ENCODE peak calls at places on chromosomes 11 and 22, in six cellular contexts. D is cardiac muscle cell; A is HCT116; C is psoas muscle; K is CD4-positive, alpha-beta memory T cell; X is neuronal stem cell. G is an unnamed sample.

GRCh38 chr11:107590460-107591097 is 368 bp upstream of the ELMOD1 start:
- DNase-seq in A (no peak), X (no peak), K (no peak), C (no peak), D (no peak), G (no peak)

GRCh38 chr11:6572215-6572614 is 31.2 kb downstream of the RRP8 start:
- DNase-seq in A (no peak), C (no peak), D (peak; percentile 81), K (no peak), X (no peak), G (no peak)

GRCh38 chr11:120376547-120377182 is 40.5 kb downstream of the ARHGEF12 start:
- DNase-seq in D (no peak), A (no peak), C (no peak), K (no peak), X (no peak), G (peak; percentile 34)

GRCh38 chr11:61021661-61022212 is 50.3 kb downstream of the CD6 start:
- DNase-seq in C (no peak), D (no peak), K (peak; percentile 99), X (no peak), A (no peak), G (no peak)

GRCh38 chr11:117000741-117001096 is 97.5 kb downstream of the SIK3 start:
- DNase-seq in X (no peak), D (no peak), K (no peak), A (no peak), C (no peak), G (no peak)

GRCh38 chr11:119365071-119365591 is 16.4 kb downstream of the USP2 start:
- DNase-seq in A (no peak), D (no peak), K (no peak), X (no peak), C (no peak), G (no peak)

GRCh38 chr11:95450547-95451123 is 219.6 kb upstream of the SESN3 start:
- DNase-seq in X (no peak), A (no peak), C (no peak), D (peak; percentile 89), K (no peak), G (no peak)

GRCh38 chr11:124737638-124738293 is 2.0 kb upstream of the NRGN start:
- DNase-seq in X (no peak), C (no peak), K (no peak), D (no peak), A (no peak), G (no peak)

GRCh38 chr11:77406396-77406795 is 67.5 kb downstream of the PAK1 start:
- DNase-seq in K (no peak), X (no peak), D (no peak), C (no peak), A (no peak), G (no peak)

GRCh38 chr11:46348566-46348981 is 1.3 kb downstream of the DGKZ start:
- DNase-seq in C (no peak), X (no peak), D (no peak), K (peak; percentile 49), A (no peak), G (peak; percentile 29)

GRCh38 chr22:37486224-37486845 is at the start of gene MFNG:
- DNase-seq in K (peak; percentile 84), D (peak; percentile 25), A (no peak), C (peak; percentile 71), X (peak; percentile 62), G (peak; percentile 80)

GRCh38 chr11:129286813-129287212 is 88.8 kb upstream of the BARX2 start:
- DNase-seq in D (no peak), A (no peak), X (no peak), C (no peak), K (no peak), G (no peak)

GRCh38 chr11:5383576-5383975 is at the start of gene OR51M1:
- DNase-seq in X (no peak), D (no peak), K (no peak), C (no peak), A (no peak), G (no peak)

GRCh38 chr11:96278039-96278897 is 64.7 kb downstream of the MAML2 start:
- DNase-seq in X (no peak), A (no peak), K (no peak), D (no peak), C (no peak), G (peak; percentile 35)

GRCh38 chr22:27317961-27318360 is 483.6 kb downstream of the MN1 start:
- DNase-seq in A (no peak), X (no peak), D (no peak), K (no peak), C (no peak), G (no peak)

GRCh38 chr11:69636870-69637600 is 3.9 kb upstream of the CCND1 start:
- DNase-seq in C (no peak), A (no peak), K (peak; percentile 27), X (no peak), D (no peak), G (no peak)

GRCh38 chr22:19488884-19489843 is 9.4 kb downstream of the CDC45 start:
- DNase-seq in C (no peak), K (no peak), X (no peak), D (peak; percentile 44), A (no peak), G (no peak)

GRCh38 chr22:43796567-43796966 is 15.5 kb downstream of the EFCAB6 start:
- DNase-seq in C (no peak), X (peak; percentile 18), A (peak; percentile 6), K (no peak), D (peak; percentile 78), G (no peak)

GRCh38 chr11:118924591-118925585 is 838 bp downstream of the BCL9L start:
- DNase-seq in X (no peak), D (peak; percentile 46), K (peak; percentile 69), C (peak; percentile 56), A (no peak), G (peak; percentile 81)

GRCh38 chr11:80188228-80188627 is 747.4 kb upstream of the TENM4 start:
- DNase-seq in A (no peak), X (peak; percentile 14), D (no peak), K (no peak), C (no peak), G (no peak)

GRCh38 chr11:37849731-37850130 is 1251.7 kb upstream of the RAG2 start:
- DNase-seq in D (no peak), X (no peak), K (no peak), A (no peak), C (no peak), G (no peak)

GRCh38 chr11:68256331-68256741 is 15.4 kb downstream of the C11orf24 start:
- DNase-seq in D (peak; percentile 67), A (no peak), X (no peak), C (no peak), K (no peak), G (no peak)

GRCh38 chr22:29205260-29205597 is 467 bp upstream of the EMID1 start:
- DNase-seq in X (no peak), D (no peak), K (no peak), C (no peak), A (no peak), G (no peak)

DNA sequence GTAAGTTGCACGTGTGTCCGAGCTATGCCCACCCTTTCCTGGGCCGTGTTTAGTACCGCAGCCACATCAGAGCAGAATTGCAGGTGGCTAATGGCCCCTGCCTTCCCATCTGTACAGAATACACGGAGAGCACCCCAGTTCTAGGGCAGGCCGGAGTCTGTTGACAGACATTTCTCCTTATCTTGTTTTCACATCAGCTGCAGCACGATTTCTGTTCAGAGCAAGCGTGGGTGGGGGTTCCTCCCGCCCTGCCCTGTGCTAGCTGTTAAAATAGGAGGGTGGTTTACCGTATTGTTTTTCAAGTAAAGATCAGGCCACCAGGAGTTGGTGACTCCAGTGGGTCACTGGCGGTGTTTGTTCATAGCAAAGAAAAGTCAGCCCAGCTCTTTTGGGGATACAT is 41.1 kb downstream of the UBASH3B start:
- DNase-seq in X (no peak), D (no peak), K (peak; percentile 87), A (no peak), C (no peak), G (no peak)
- H3K4me1 ChIP-seq in X (peaks cover 2% of the 10 kb centered on the region), D (peaks cover 6% of the 10 kb centered on the region), K (peaks cover 95% of the 10 kb centered on the region), A (no peaks in the 10 kb centered on the region), C (peaks cover 3% of the 10 kb centered on the region), G (peaks cover 6% of the 10 kb centered on the region)

GRCh38 chr22:31628969-31629723 is 32.9 kb downstream of the PISD start:
- DNase-seq in A (no peak), D (no peak), C (no peak), X (no peak), K (no peak), G (no peak)
- H3K4me3 ChIP-seq in A (peak overlapping the region; percentile 76), D (no peak overlapping the region), C (no peak overlapping the region), X (peak overlapping the region; percentile 69), K (no peak overlapping the region), G (no peak overlapping the region)

GRCh38 chr11:2641623-2642022 is 58.2 kb downstream of the KCNQ1OT1 start:
- DNase-seq in C (no peak), X (no peak), D (no peak), K (no peak), A (no peak), G (no peak)
- H3K9me3 ChIP-seq in C (peaks cover 58% of the 10 kb centered on the region), X (peaks cover 16% of the 10 kb centered on the region), D (no peaks in the 10 kb centered on the region), K (no peaks in the 10 kb centered on the region), A (peaks cover 12% of the 10 kb centered on the region), G (no peaks in the 10 kb centered on the region)

GRCh38 chr22:46087336-46087690 is 63.0 kb upstream of the PPARA start:
- DNase-seq in C (no peak), K (no peak), A (no peak), X (no peak), D (no peak), G (no peak)

GRCh38 chr22:46086577-46087335 is 63.6 kb upstream of the PPARA start:
- DNase-seq in X (no peak), C (peak; percentile 47), D (no peak), A (no peak), K (no peak), G (no peak)

GRCh38 chr22:46088541-46089311 is 61.6 kb upstream of the PPARA start:
- DNase-seq in D (peak; percentile 69), K (no peak), A (no peak), C (peak; percentile 74), X (no peak), G (no peak)

GRCh38 chr22:46089426-46090041 is 60.8 kb upstream of the PPARA start:
- DNase-seq in A (no peak), X (no peak), D (no peak), K (no peak), C (peak; percentile 22), G (no peak)

DNA sequence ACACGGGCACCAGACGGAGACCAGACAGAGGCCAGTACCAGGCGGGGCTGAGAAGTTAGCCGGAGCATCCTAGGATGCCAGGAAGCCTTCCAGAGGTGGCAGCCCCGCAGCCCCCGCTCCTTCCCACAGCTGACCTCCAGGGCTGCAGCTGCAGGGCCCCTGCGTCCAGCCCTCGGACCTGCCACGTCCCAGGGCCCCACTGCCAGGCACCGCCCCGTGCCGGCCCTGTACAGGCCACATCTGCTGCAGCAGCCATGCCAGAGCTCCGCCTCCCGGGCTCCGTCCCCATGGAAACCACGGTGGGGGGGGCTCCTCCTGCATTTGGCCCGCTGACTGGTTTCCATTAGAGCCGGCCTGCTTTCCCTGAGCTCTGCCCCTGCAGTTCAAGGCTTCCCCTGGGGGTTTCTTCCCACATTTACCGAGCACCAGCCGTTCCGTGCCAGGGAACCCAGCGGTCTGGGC is 62.5 kb upstream of the PPARA start:
- DNase-seq in D (peak; percentile 96), X (no peak), A (no peak), K (no peak), C (peak; percentile 93), G (no peak)
- H3K4me1 ChIP-seq in D (no peaks in the 10 kb centered on the region), X (peaks cover 5% of the 10 kb centered on the region), A (peaks cover 33% of the 10 kb centered on the region), K (peaks cover 4% of the 10 kb centered on the region), C (peaks cover 98% of the 10 kb centered on the region), G (no peaks in the 10 kb centered on the region)

DNA sequence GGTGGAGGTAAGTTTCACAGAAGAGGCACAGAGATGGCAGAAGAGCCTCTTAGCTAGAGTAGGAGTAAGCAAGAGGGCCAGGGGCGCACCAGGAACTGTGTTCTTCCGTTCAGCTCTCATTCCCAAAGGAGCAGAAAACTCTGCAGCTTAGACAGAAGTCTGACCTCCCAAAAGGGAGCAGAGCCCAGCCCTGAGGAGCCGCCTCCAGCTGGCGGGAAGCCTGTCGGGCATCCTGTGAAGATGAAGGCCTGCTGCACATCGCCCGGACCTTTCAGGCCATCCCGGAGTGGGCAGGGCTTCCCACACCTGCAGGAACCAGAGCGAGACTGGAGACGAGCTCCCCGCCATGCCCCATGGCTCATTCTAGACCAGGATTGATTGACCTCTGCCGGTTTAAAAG is 1102.8 kb downstream of the BRD1 start:
- DNase-seq in X (no peak), A (no peak), K (no peak), C (no peak), D (no peak), G (no peak)
- H3K4me3 ChIP-seq in X (no peak overlapping the region), A (no peak overlapping the region), K (no peak overlapping the region), C (no peak overlapping the region), D (no peak overlapping the region), G (no peak overlapping the region)

G was measured in HAP-1.